ENCODE peak calls at places on chromosomes 12 and 14, in seven cellular contexts. L, N, S, X, B, K and T are unnamed samples.

GRCh38 chr12:83086023-83086422 is 399.3 kb downstream of the TMTC2 start:
- DNase-seq in K (no peak), L (no peak), S (no peak), X (no peak), N (no peak), B (no peak), T (no peak)

GRCh38 chr14:78697341-78697740 is 527.2 kb downstream of the NRXN3 start:
- DNase-seq in L (no peak), X (peak; percentile 6), S (no peak), K (no peak), B (no peak), N (peak; percentile 17), T (peak; percentile 2)

GRCh38 chr12:718756-719138 is 33.6 kb upstream of the WNK1 start:
- DNase-seq in K (no peak), B (no peak), S (no peak), X (no peak), L (no peak), N (no peak), T (no peak)

GRCh38 chr12:82672811-82673495 is 13.8 kb upstream of the TMTC2 start:
- DNase-seq in S (no peak), K (no peak), L (no peak), X (no peak), N (no peak), B (no peak), T (no peak)

GRCh38 chr12:71935594-71935993 is 3.1 kb upstream of the TPH2 start:
- DNase-seq in K (peak; percentile 38), N (no peak), S (no peak), B (no peak), X (no peak), L (no peak), T (no peak)

GRCh38 chr12:93847517-93848452 is 170.6 kb downstream of the CRADD start:
- DNase-seq in N (no peak), S (no peak), B (no peak), L (peak; percentile 23), X (no peak), K (peak; percentile 82), T (peak; percentile 35)

GRCh38 chr12:11446372-11446771 is 51.0 kb upstream of the PRB2 start:
- DNase-seq in N (no peak), B (no peak), K (no peak), L (no peak), X (no peak), S (no peak), T (no peak)

GRCh38 chr12:49298160-49298559 is 3.2 kb downstream of the PRPH start:
- DNase-seq in S (peak; percentile 12), B (no peak), X (no peak), N (peak; percentile 55), L (no peak), K (no peak), T (no peak)

GRCh38 chr12:107320929-107321618 is 227.7 kb upstream of the CRY1 start:
- DNase-seq in X (no peak), S (no peak), B (peak; percentile 68), L (no peak), N (peak; percentile 57), K (no peak), T (no peak)

GRCh38 chr12:113259499-113259953 is 38.3 kb downstream of the TPCN1 start:
- DNase-seq in K (no peak), S (peak; percentile 35), X (peak; percentile 78), B (no peak), L (no peak), N (peak; percentile 87), T (no peak)

GRCh38 chr12:76784600-76785051 is 20.7 kb downstream of the ZDHHC17 start:
- DNase-seq in K (no peak), N (no peak), S (no peak), X (no peak), B (no peak), L (no peak), T (no peak)

GRCh38 chr12:106032141-106032925 is 106.4 kb downstream of the NUAK1 start:
- DNase-seq in S (no peak), B (no peak), N (no peak), L (no peak), X (no peak), K (no peak), T (no peak)

DNA sequence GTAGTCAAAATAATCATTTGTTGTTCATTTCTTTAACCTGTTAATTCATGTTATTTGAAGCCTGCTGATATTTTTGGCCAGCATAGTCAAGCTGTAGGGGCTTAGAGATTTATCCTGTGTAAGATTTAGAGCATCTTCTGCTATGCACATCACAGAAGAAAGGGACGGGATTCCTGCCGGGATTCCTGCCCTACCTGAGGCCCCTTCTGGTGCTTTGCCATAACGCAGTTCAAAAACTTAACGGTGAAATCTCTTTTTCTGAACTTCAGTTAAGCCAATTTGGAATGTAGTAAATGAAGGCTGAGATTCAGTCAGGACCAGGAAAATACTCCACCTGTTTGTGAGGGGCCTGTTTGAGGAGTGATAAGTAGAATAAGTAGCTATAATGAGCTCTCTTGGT is 50.7 kb upstream of the TMEM260 start:
- DNase-seq in K (no peak), N (no peak), L (no peak), S (no peak), B (no peak), X (no peak), T (no peak)
- TF ChIP-seq TAF1 in K (no peak), N (no peak), L (no peak), S (no peak), B (no peak), X (no peak), T (no peak)

GRCh38 chr14:30996892-30997659 is 28.4 kb upstream of the AP4S1 start:
- DNase-seq in K (no peak), N (no peak), S (no peak), X (no peak), B (no peak), L (no peak), T (no peak)
- TF ChIP-seq TAF1 in K (no peak), N (no peak), S (no peak), X (no peak), B (no peak), L (no peak), T (no peak)

DNA sequence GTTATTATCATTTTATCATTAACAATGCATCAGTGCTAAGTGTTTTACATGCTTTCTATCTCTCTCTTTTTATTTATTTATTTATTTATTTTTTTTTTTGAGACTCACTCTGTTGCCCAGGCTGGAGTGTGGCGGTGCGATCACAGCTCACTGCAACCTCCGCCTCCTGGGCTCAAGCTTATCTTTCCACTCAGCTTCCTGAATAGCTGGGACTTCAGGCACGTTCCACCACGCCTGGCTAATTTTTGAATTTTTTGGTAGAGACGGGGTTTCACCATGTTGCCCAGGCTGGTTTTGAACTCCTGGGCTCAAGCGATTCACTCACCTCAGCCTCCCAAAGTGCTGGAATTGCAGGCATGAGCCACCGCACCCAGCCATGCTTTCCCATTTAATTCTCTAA is 3.9 kb upstream of the BTG1 start:
- DNase-seq in S (no peak), K (no peak), X (no peak), B (no peak), L (no peak), N (no peak), T (no peak)
- TF ChIP-seq TAF1 in S (no peak), K (no peak), X (no peak), B (no peak), L (no peak), N (no peak), T (no peak)

DNA sequence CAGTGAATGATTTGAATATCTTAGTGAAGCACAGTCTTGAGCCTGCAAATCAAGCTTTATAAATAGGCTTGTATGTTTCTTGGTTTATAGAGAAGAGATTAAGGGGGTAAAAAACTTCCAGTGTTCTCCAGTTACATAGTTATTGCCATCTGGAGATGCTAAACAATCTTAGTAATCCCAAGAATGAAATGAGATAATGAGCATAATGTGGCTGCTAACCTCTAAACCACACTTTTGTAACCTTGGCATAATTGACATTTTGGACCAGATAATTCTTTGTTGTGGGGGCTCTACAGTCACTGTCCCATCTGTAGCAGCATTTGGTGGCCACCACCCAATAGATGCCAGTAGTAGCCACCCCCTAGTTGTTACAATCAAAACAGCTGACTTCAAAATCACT is 316.8 kb downstream of the CCDC91 start:
- DNase-seq in N (no peak), B (no peak), L (no peak), K (no peak), S (no peak), X (no peak), T (no peak)
- TF ChIP-seq TAF1 in N (no peak), B (no peak), L (no peak), K (no peak), S (no peak), X (no peak), T (no peak)

GRCh38 chr12:58283553-58283952 is 342.2 kb downstream of the ATP23 start:
- DNase-seq in K (no peak), B (no peak), X (no peak), S (no peak), L (no peak), N (no peak), T (no peak)

GRCh38 chr12:58285551-58285950 is 344.2 kb downstream of the ATP23 start:
- DNase-seq in B (peak; percentile 54), X (no peak), L (no peak), N (no peak), S (no peak), K (no peak), T (no peak)

GRCh38 chr12:58291106-58291505 is 349.7 kb downstream of the ATP23 start:
- DNase-seq in X (peak; percentile 34), B (no peak), N (no peak), K (no peak), S (no peak), L (no peak), T (no peak)

GRCh38 chr12:58286353-58286752 is 345.0 kb downstream of the ATP23 start:
- DNase-seq in S (no peak), B (no peak), X (no peak), K (no peak), L (no peak), N (no peak), T (no peak)

DNA sequence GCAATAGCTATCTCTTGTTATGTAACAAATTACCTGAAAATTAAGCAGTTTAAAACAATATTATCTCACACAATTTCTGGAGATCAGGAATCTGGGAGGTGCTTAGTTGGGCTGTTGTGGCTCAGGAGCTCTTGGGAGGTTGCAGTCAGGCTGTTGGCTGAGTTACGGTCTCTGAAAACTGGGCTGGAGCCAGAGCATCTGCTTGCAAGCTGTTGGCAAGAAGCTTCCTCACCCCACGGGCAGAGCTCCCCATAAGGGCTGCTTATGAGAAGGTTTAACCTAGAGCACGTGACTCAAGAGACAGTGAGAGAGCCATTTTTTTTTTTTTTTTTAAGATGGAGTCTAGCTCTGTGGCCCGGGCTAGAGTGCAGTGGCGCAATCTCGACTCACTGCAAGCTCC is 346.8 kb downstream of the ATP23 start:
- DNase-seq in L (no peak), B (no peak), X (no peak), N (peak; percentile 9), K (no peak), S (no peak), T (no peak)
- TF ChIP-seq TAF1 in L (no peak), B (no peak), X (no peak), N (no peak), K (no peak), S (no peak), T (no peak)

DNA sequence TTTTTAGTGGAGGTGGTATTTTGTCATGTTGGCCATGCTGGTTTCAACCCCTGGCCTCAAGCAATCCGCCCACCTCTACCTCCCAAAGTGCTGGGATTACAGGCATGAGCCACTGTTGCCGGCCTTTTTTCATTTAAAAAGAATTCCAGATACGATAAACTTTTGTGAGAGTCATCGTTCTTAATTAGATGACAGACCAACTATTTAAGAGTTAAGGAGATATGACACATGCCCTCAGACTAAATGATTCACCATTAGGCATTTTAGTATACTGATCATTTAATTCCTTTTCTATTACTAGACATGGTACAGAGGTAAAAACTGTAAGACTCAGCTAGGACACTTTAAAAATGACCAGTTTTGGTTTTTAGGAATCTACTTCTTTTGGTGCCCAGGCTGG is 2.4 kb downstream of the ANKRD13A start:
- DNase-seq in N (no peak), S (no peak), K (no peak), B (no peak), L (no peak), X (no peak), T (no peak)
- TF ChIP-seq TAF1 in N (peak; percentile 18), S (no peak), K (no peak), B (no peak), L (no peak), X (no peak), T (no peak)